ENCODE peak calls at places on chromosomes 6 and 20, in eight cellular contexts. Z is bronchial epithelial cell, O is B cell, J is K562, C is transverse colon, W is EH, B is fibroblast of mammary gland, K is stomach. Q is an unnamed sample.

GRCh38 chr20:19835533-19836222 is 77.6 kb downstream of the RIN2 start:
- DNase-seq in W (no peak), O (no peak), B (no peak), Z (no peak), J (no peak), K (no peak), C (no peak), Q (no peak)

GRCh38 chr20:50491926-50492634 is 18.1 kb upstream of the PTPN1 start:
- DNase-seq in O (no peak), K (no peak), Z (peak), J (no peak), C (peak), B (peak), W (no peak), Q (peak)

GRCh38 chr6:72646604-72647485 is 25.0 kb downstream of the KCNQ5 start:
- DNase-seq in O (no peak), Z (peak), W (peak), C (no peak), J (no peak), K (no peak), B (peak), Q (no peak)

GRCh38 chr6:1290805-1291204 is 21.1 kb upstream of the FOXQ1 start:
- DNase-seq in B (no peak), W (no peak), C (no peak), J (no peak), O (no peak), K (no peak), Z (no peak), Q (no peak)

GRCh38 chr6:170147832-170148708 is 142.8 kb downstream of the DLL1 start:
- DNase-seq in J (no peak), Z (no peak), C (peak), K (no peak), B (no peak), O (peak), W (no peak), Q (no peak)

GRCh38 chr20:58086763-58087566 is 141.5 kb downstream of the ANKRD60 start:
- DNase-seq in K (no peak), W (peak), C (peak), O (peak), B (peak), Z (peak), J (peak), Q (peak)

GRCh38 chr6:143158113-143158581 is 97.5 kb downstream of the AIG1 start:
- DNase-seq in Z (peak), B (peak), W (peak), O (no peak), J (no peak), K (no peak), C (no peak), Q (peak)

GRCh38 chr6:126337323-126337722 is 2.6 kb upstream of the CENPW start:
- DNase-seq in J (no peak), W (peak), B (peak), K (no peak), Z (peak), C (no peak), O (no peak), Q (peak)

GRCh38 chr6:114747995-114748625 is 405.3 kb upstream of the HS3ST5 start:
- DNase-seq in Z (peak), O (peak), C (no peak), B (peak), W (peak), K (peak), J (peak), Q (peak)

GRCh38 chr20:18304618-18305017 is 16.3 kb downstream of the ZNF133 start:
- DNase-seq in C (no peak), O (no peak), B (no peak), W (no peak), Z (no peak), K (no peak), J (peak), Q (no peak)

GRCh38 chr6:166419268-166419667 is 36.5 kb upstream of the MPC1 start:
- DNase-seq in W (peak), J (no peak), Z (peak), O (no peak), B (peak), K (no peak), C (peak), Q (no peak)